ENCODE peak calls at places on chromosome 17, in five cellular contexts. One of them, this sample, is unnamed.

GRCh38 chr17:71917715-71918114 is 203.1 kb upstream of the SOX9 start:
- DNase-seq in CD8-positive, alpha-beta T cell: no peak
- DNase-seq in aorta: no peak
- DNase-seq in ovary: no peak
- DNase-seq in astrocyte: no peak
- DNase-seq in this sample: no peak

GRCh38 chr17:34571428-34572130 is 7.8 kb upstream of the TMEM132E start:
- DNase-seq in CD8-positive, alpha-beta T cell: no peak
- DNase-seq in aorta: no peak
- DNase-seq in ovary: no peak
- DNase-seq in astrocyte: no peak
- DNase-seq in this sample: no peak

GRCh38 chr17:41417576-41418015 is 6.8 kb downstream of the KRT37 start:
- DNase-seq in CD8-positive, alpha-beta T cell: no peak
- DNase-seq in aorta: no peak
- DNase-seq in ovary: no peak
- DNase-seq in astrocyte: no peak
- DNase-seq in this sample: no peak

GRCh38 chr17:59702304-59702703 is 4.9 kb downstream of the PTRH2 start:
- DNase-seq in CD8-positive, alpha-beta T cell: no peak
- DNase-seq in aorta: no peak
- DNase-seq in ovary: no peak
- DNase-seq in astrocyte: no peak
- DNase-seq in this sample: no peak

GRCh38 chr17:47775181-47775580 is 42.1 kb downstream of the TBX21 start:
- DNase-seq in CD8-positive, alpha-beta T cell: no peak
- DNase-seq in aorta: no peak
- DNase-seq in ovary: no peak
- DNase-seq in astrocyte: no peak
- DNase-seq in this sample: no peak

GRCh38 chr17:43200127-43200526 is 11.5 kb upstream of the TMEM106A start:
- DNase-seq in CD8-positive, alpha-beta T cell: no peak
- DNase-seq in aorta: no peak
- DNase-seq in ovary: no peak
- DNase-seq in astrocyte: no peak
- DNase-seq in this sample: no peak

GRCh38 chr17:82327289-82327688 is 6.3 kb downstream of the SECTM1 start:
- DNase-seq in CD8-positive, alpha-beta T cell: no peak
- DNase-seq in aorta: no peak
- DNase-seq in ovary: no peak
- DNase-seq in astrocyte: no peak
- DNase-seq in this sample: no peak

GRCh38 chr17:29576214-29577008 is 7.9 kb downstream of the TP53I13 start:
- DNase-seq in CD8-positive, alpha-beta T cell: no peak
- DNase-seq in aorta: no peak
- DNase-seq in ovary: peak; percentile 12
- DNase-seq in astrocyte: no peak
- DNase-seq in this sample: no peak

GRCh38 chr17:7324438-7324779 is 4.7 kb downstream of the NEURL4 start:
- DNase-seq in CD8-positive, alpha-beta T cell: no peak
- DNase-seq in aorta: no peak
- DNase-seq in ovary: no peak
- DNase-seq in astrocyte: no peak
- DNase-seq in this sample: no peak

GRCh38 chr17:42132941-42133340 is 10.3 kb downstream of the HSPB9 start:
- DNase-seq in CD8-positive, alpha-beta T cell: no peak
- DNase-seq in aorta: no peak
- DNase-seq in ovary: no peak
- DNase-seq in astrocyte: peak; percentile 88
- DNase-seq in this sample: no peak

GRCh38 chr17:74752822-74753401 is 4.5 kb downstream of the NHERF1 start:
- DNase-seq in CD8-positive, alpha-beta T cell: no peak
- DNase-seq in aorta: no peak
- DNase-seq in ovary: no peak
- DNase-seq in astrocyte: no peak
- DNase-seq in this sample: no peak

GRCh38 chr17:30819941-30820705 is 4.4 kb downstream of the CRLF3 start:
- DNase-seq in CD8-positive, alpha-beta T cell: no peak
- DNase-seq in aorta: no peak
- DNase-seq in ovary: no peak
- DNase-seq in astrocyte: no peak
- DNase-seq in this sample: no peak

GRCh38 chr17:82215095-82215971 is 2.7 kb upstream of the CCDC57 start:
- DNase-seq in CD8-positive, alpha-beta T cell: no peak
- DNase-seq in aorta: peak; percentile 71
- DNase-seq in ovary: no peak
- DNase-seq in astrocyte: no peak
- DNase-seq in this sample: no peak

GRCh38 chr17:38320482-38320881 is 23.3 kb downstream of the GPR179 start:
- DNase-seq in CD8-positive, alpha-beta T cell: no peak
- DNase-seq in aorta: no peak
- DNase-seq in ovary: no peak
- DNase-seq in astrocyte: no peak
- DNase-seq in this sample: no peak

GRCh38 chr17:32596666-32597065 is 109.9 kb downstream of the CDK5R1 start:
- DNase-seq in CD8-positive, alpha-beta T cell: no peak
- DNase-seq in aorta: no peak
- DNase-seq in ovary: no peak
- DNase-seq in astrocyte: no peak
- DNase-seq in this sample: no peak

GRCh38 chr17:73696251-73696650 is 52.0 kb upstream of the SDK2 start:
- DNase-seq in CD8-positive, alpha-beta T cell: no peak
- DNase-seq in aorta: no peak
- DNase-seq in ovary: no peak
- DNase-seq in astrocyte: no peak
- DNase-seq in this sample: no peak

DNA sequence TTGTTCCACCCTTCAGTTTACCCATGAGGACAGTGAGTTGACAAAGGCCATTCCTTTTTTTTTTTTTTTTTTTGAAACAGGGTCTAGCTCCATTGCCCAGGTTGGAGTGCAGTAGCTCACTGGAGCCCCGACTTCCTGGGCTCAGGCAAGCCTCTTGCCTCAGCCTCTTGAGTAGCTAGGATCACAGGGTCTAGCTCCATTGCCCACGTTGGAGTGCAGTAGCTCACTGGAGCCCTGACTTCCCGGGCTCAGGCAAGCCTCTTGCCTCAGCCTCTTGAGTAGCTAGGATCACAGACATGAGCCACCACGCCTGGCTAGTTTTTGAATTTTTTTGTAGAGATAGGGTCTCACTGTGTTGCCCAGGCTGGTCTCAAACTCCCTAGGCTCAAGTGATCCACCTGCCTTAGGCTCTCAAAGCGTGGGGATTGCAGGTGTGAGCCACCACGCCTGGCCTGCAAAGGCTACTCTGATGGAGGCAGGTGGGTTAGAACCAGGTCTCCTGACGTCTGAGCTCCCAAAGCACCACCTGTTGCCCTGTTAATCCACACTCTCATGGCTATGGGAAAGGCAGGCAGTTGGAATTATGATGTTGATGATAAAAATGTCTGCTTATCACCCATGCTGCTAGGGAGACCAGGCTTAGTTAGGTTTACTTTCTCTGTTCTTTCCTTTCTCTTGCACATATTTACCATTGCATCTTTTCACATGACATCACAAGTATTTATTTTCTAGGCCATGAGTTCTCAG is 65.2 kb downstream of the KSR1 start:
- DNase-seq in CD8-positive, alpha-beta T cell: no peak
- DNase-seq in aorta: no peak
- DNase-seq in ovary: no peak
- DNase-seq in astrocyte: no peak
- DNase-seq in this sample: no peak
- H3K27ac ChIP-seq in CD8-positive, alpha-beta T cell: no peak overlapping the region
- H3K27ac ChIP-seq in aorta: no peak overlapping the region
- H3K27ac ChIP-seq in ovary: no peak overlapping the region
- H3K27ac ChIP-seq in astrocyte: no peak overlapping the region
- H3K27ac ChIP-seq in this sample: no peak overlapping the region

GRCh38 chr17:64628641-64629040 is 33.5 kb downstream of the SMURF2 start:
- DNase-seq in CD8-positive, alpha-beta T cell: no peak
- DNase-seq in aorta: no peak
- DNase-seq in ovary: no peak
- DNase-seq in astrocyte: no peak
- DNase-seq in this sample: no peak

GRCh38 chr17:64630309-64631223 is 31.5 kb downstream of the SMURF2 start:
- DNase-seq in CD8-positive, alpha-beta T cell: no peak
- DNase-seq in aorta: no peak
- DNase-seq in ovary: no peak
- DNase-seq in astrocyte: no peak
- DNase-seq in this sample: no peak

GRCh38 chr17:64625541-64625940 is 36.6 kb downstream of the SMURF2 start:
- DNase-seq in CD8-positive, alpha-beta T cell: no peak
- DNase-seq in aorta: no peak
- DNase-seq in ovary: no peak
- DNase-seq in astrocyte: no peak
- DNase-seq in this sample: no peak

GRCh38 chr17:64626827-64627226 is 35.3 kb downstream of the SMURF2 start:
- DNase-seq in CD8-positive, alpha-beta T cell: no peak
- DNase-seq in aorta: no peak
- DNase-seq in ovary: no peak
- DNase-seq in astrocyte: no peak
- DNase-seq in this sample: no peak

GRCh38 chr17:64627797-64628196 is 34.3 kb downstream of the SMURF2 start:
- DNase-seq in CD8-positive, alpha-beta T cell: no peak
- DNase-seq in aorta: no peak
- DNase-seq in ovary: no peak
- DNase-seq in astrocyte: no peak
- DNase-seq in this sample: no peak
- H3K27ac ChIP-seq in CD8-positive, alpha-beta T cell: no peak overlapping the region
- H3K27ac ChIP-seq in aorta: no peak overlapping the region
- H3K27ac ChIP-seq in ovary: no peak overlapping the region
- H3K27ac ChIP-seq in astrocyte: no peak overlapping the region
- H3K27ac ChIP-seq in this sample: no peak overlapping the region

GRCh38 chr17:16037636-16038035 is 38.0 kb downstream of the TTC19 start:
- DNase-seq in CD8-positive, alpha-beta T cell: no peak
- DNase-seq in aorta: no peak
- DNase-seq in ovary: no peak
- DNase-seq in astrocyte: peak; percentile 32
- DNase-seq in this sample: no peak
- H3K27ac ChIP-seq in CD8-positive, alpha-beta T cell: no peak overlapping the region
- H3K27ac ChIP-seq in aorta: no peak overlapping the region
- H3K27ac ChIP-seq in ovary: no peak overlapping the region
- H3K27ac ChIP-seq in astrocyte: peak overlapping the region; percentile 39
- H3K27ac ChIP-seq in this sample: no peak overlapping the region

GRCh38 chr17:66507982-66508760 is 205.8 kb downstream of the PRKCA start:
- DNase-seq in CD8-positive, alpha-beta T cell: no peak
- DNase-seq in aorta: no peak
- DNase-seq in ovary: no peak
- DNase-seq in astrocyte: peak; percentile 25
- DNase-seq in this sample: no peak
- H3K27ac ChIP-seq in CD8-positive, alpha-beta T cell: no peak overlapping the region
- H3K27ac ChIP-seq in aorta: no peak overlapping the region
- H3K27ac ChIP-seq in ovary: no peak overlapping the region
- H3K27ac ChIP-seq in astrocyte: peak overlapping the region; percentile 66
- H3K27ac ChIP-seq in this sample: no peak overlapping the region

GRCh38 chr17:4583796-4584124 is 569 bp upstream of the SMTNL2 start:
- DNase-seq in CD8-positive, alpha-beta T cell: no peak
- DNase-seq in aorta: no peak
- DNase-seq in ovary: peak; percentile 65
- DNase-seq in astrocyte: no peak
- DNase-seq in this sample: no peak
- H3K27ac ChIP-seq in CD8-positive, alpha-beta T cell: no peak overlapping the region
- H3K27ac ChIP-seq in aorta: no peak overlapping the region
- H3K27ac ChIP-seq in ovary: peak overlapping the region; percentile 81
- H3K27ac ChIP-seq in astrocyte: no peak overlapping the region
- H3K27ac ChIP-seq in this sample: no peak overlapping the region

GRCh38 chr17:61397086-61397842 is 2.4 kb upstream of the TBX2 start:
- DNase-seq in CD8-positive, alpha-beta T cell: no peak
- DNase-seq in aorta: no peak
- DNase-seq in ovary: no peak
- DNase-seq in astrocyte: no peak
- DNase-seq in this sample: no peak
- H3K27ac ChIP-seq in CD8-positive, alpha-beta T cell: no peak overlapping the region
- H3K27ac ChIP-seq in aorta: no peak overlapping the region
- H3K27ac ChIP-seq in ovary: peak overlapping the region; percentile 7
- H3K27ac ChIP-seq in astrocyte: peak overlapping the region; percentile 28
- H3K27ac ChIP-seq in this sample: no peak overlapping the region

GRCh38 chr17:66200685-66201092 is 8.8 kb upstream of the CEP112 start:
- DNase-seq in CD8-positive, alpha-beta T cell: peak; percentile 15
- DNase-seq in aorta: no peak
- DNase-seq in ovary: no peak
- DNase-seq in astrocyte: peak; percentile 79
- DNase-seq in this sample: no peak
- H3K27ac ChIP-seq in CD8-positive, alpha-beta T cell: no peak overlapping the region
- H3K27ac ChIP-seq in aorta: no peak overlapping the region
- H3K27ac ChIP-seq in ovary: no peak overlapping the region
- H3K27ac ChIP-seq in astrocyte: no peak overlapping the region
- H3K27ac ChIP-seq in this sample: no peak overlapping the region

DNA sequence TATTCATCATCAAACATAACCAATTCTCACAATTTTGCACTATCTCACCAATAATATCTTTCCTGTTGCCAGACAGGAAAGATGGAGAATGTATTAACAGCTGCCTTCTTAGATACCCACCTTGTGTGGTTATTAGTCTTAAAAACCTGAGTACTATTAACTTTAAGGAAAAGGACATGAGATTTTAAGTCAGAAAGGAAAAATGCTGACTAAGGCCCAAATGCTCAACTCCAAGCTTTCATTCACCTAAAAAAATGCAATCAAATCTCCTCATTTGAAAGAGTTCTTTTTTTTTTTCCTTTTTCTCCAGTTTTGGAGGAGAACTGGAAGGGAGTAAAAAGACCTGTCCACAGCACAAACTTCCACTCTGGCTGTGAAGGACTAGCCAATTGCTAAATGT is 61.3 kb upstream of the PHOSPHO1 start:
- DNase-seq in CD8-positive, alpha-beta T cell: no peak
- DNase-seq in aorta: no peak
- DNase-seq in ovary: no peak
- DNase-seq in astrocyte: no peak
- DNase-seq in this sample: no peak
- H3K27ac ChIP-seq in CD8-positive, alpha-beta T cell: no peak overlapping the region
- H3K27ac ChIP-seq in aorta: no peak overlapping the region
- H3K27ac ChIP-seq in ovary: no peak overlapping the region
- H3K27ac ChIP-seq in astrocyte: no peak overlapping the region
- H3K27ac ChIP-seq in this sample: no peak overlapping the region

GRCh38 chr17:79804856-79805696 is 8.2 kb upstream of the CBX8 start:
- DNase-seq in CD8-positive, alpha-beta T cell: no peak
- DNase-seq in aorta: no peak
- DNase-seq in ovary: no peak
- DNase-seq in astrocyte: no peak
- DNase-seq in this sample: no peak
- H3K27ac ChIP-seq in CD8-positive, alpha-beta T cell: no peak overlapping the region
- H3K27ac ChIP-seq in aorta: no peak overlapping the region
- H3K27ac ChIP-seq in ovary: no peak overlapping the region
- H3K27ac ChIP-seq in astrocyte: no peak overlapping the region
- H3K27ac ChIP-seq in this sample: no peak overlapping the region

This sample was measured in CD4-positive, alpha-beta T cell.